ENCODE peak calls at places on chromosome 5, in eight cellular contexts. S, M, C, G, L, Q, D and A are unnamed samples.
A peak's percentile ranks its signal among the peaks of the same experiment; 100 is the strongest.

GRCh38 chr5:149450199-149450598 is 71.1 kb upstream of the IL17B start:
- DNase-seq in S (peak; percentile 70), L (no peak), D (no peak), G (no peak), C (no peak), M (no peak), Q (peak; percentile 43), A (no peak)

GRCh38 chr5:140608730-140609520 is 24.1 kb downstream of the CD14 start:
- DNase-seq in Q (no peak), S (no peak), D (no peak), L (no peak), M (peak; percentile 51), C (no peak), G (no peak), A (peak; percentile 55)

GRCh38 chr5:148973455-148973854 is 89.4 kb downstream of the SH3TC2 start:
- DNase-seq in L (no peak), M (no peak), C (no peak), G (no peak), S (peak; percentile 37), Q (no peak), D (no peak), A (no peak)

GRCh38 chr5:111863801-111864200 is 106.8 kb upstream of the NREP start:
- DNase-seq in C (no peak), G (no peak), Q (no peak), L (no peak), S (no peak), M (no peak), D (no peak), A (no peak)

GRCh38 chr5:80282054-80282453 is 26.2 kb upstream of the SERINC5 start:
- DNase-seq in G (no peak), D (no peak), M (no peak), S (no peak), L (no peak), C (no peak), Q (no peak), A (no peak)

GRCh38 chr5:115835481-115835880 is 5.9 kb downstream of the ATG12 start:
- DNase-seq in G (no peak), S (no peak), L (no peak), M (no peak), D (no peak), C (no peak), Q (no peak), A (no peak)

GRCh38 chr5:1032011-1032410 is 23.4 kb downstream of the NKD2 start:
- DNase-seq in S (no peak), L (no peak), M (no peak), Q (no peak), G (peak; percentile 10), D (no peak), C (no peak), A (no peak)

GRCh38 chr5:135333737-135334515 is 65.1 kb downstream of the MACROH2A1 start:
- DNase-seq in D (no peak), S (peak; percentile 23), Q (no peak), M (no peak), G (no peak), C (no peak), L (no peak), A (no peak)

GRCh38 chr5:33831041-33831440 is 60.7 kb downstream of the ADAMTS12 start:
- DNase-seq in Q (no peak), S (no peak), C (no peak), D (no peak), G (no peak), M (no peak), L (no peak), A (no peak)

GRCh38 chr5:15472116-15472515 is 27.9 kb upstream of the FBXL7 start:
- DNase-seq in C (no peak), Q (no peak), G (peak; percentile 52), L (no peak), D (no peak), M (no peak), S (no peak), A (no peak)

GRCh38 chr5:55231476-55232193 is 1.8 kb downstream of the CCNO start:
- DNase-seq in G (peak; percentile 24), Q (peak; percentile 47), M (no peak), S (peak; percentile 46), C (no peak), D (peak; percentile 59), L (no peak), A (peak; percentile 40)

GRCh38 chr5:93790401-93790800 is 49.0 kb upstream of the POU5F2 start:
- DNase-seq in L (no peak), M (peak; percentile 66), C (no peak), S (no peak), D (no peak), G (no peak), Q (no peak), A (no peak)

GRCh38 chr5:1054799-1055775 is 46.5 kb downstream of the NKD2 start:
- DNase-seq in S (no peak), C (no peak), D (no peak), M (no peak), G (no peak), Q (no peak), L (no peak), A (no peak)

GRCh38 chr5:45521067-45521466 is 175.1 kb downstream of the HCN1 start:
- DNase-seq in S (no peak), G (peak; percentile 72), C (no peak), Q (peak; percentile 61), L (no peak), M (no peak), D (peak; percentile 49), A (peak; percentile 27)

GRCh38 chr5:63127054-63127453 is 548.4 kb downstream of the LRRC70 start:
- DNase-seq in G (no peak), C (no peak), D (no peak), S (peak; percentile 39), M (peak; percentile 42), Q (no peak), L (no peak), A (no peak)

GRCh38 chr5:108212775-108213346 is 169.0 kb downstream of the FBXL17 start:
- DNase-seq in Q (no peak), G (peak; percentile 41), C (no peak), L (no peak), D (peak; percentile 21), M (no peak), S (peak; percentile 3), A (peak; percentile 22)

GRCh38 chr5:50962934-50963646 is 296.7 kb downstream of the PARP8 start:
- DNase-seq in D (peak; percentile 83), Q (peak; percentile 57), L (no peak), C (peak; percentile 32), S (peak; percentile 57), G (peak; percentile 84), M (peak; percentile 36), A (peak; percentile 86)

GRCh38 chr5:154478752-154479159 is 729 bp upstream of the HAND1 start:
- DNase-seq in Q (no peak), G (peak; percentile 52), M (no peak), D (no peak), C (no peak), L (no peak), S (no peak), A (no peak)

GRCh38 chr5:150137168-150137957 is 18.3 kb downstream of the PDGFRB start:
- DNase-seq in C (no peak), M (no peak), D (no peak), Q (no peak), G (peak; percentile 54), S (peak; percentile 64), L (no peak), A (no peak)

GRCh38 chr5:53362521-53362941 is 117.9 kb upstream of the FST start:
- DNase-seq in Q (no peak), D (no peak), C (no peak), G (no peak), M (peak; percentile 99), L (peak; percentile 30), S (peak; percentile 100), A (peak; percentile 60)

GRCh38 chr5:107149243-107149642 is 521.5 kb downstream of the EFNA5 start:
- DNase-seq in C (no peak), D (no peak), G (no peak), M (no peak), S (no peak), L (no peak), Q (no peak), A (no peak)

GRCh38 chr5:124513216-124513615 is 233.2 kb downstream of the ZNF608 start:
- DNase-seq in C (no peak), L (no peak), Q (no peak), D (no peak), M (peak; percentile 16), G (no peak), S (no peak), A (no peak)

GRCh38 chr5:81601912-81602311 is 149.0 kb downstream of the SSBP2 start:
- DNase-seq in S (peak; percentile 40), L (no peak), Q (no peak), M (peak; percentile 17), C (no peak), D (no peak), G (no peak), A (no peak)

GRCh38 chr5:15014809-15015208 is 143.2 kb upstream of the ANKH start:
- DNase-seq in S (peak; percentile 54), M (no peak), C (no peak), L (no peak), D (no peak), Q (no peak), G (no peak), A (no peak)

GRCh38 chr5:140253985-140254384 is 48.9 kb downstream of the PFDN1 start:
- DNase-seq in L (no peak), S (no peak), D (no peak), Q (no peak), C (no peak), M (peak; percentile 56), G (no peak), A (peak; percentile 58)

GRCh38 chr5:88674262-88675158 is 208.5 kb downstream of the MEF2C start:
- DNase-seq in L (no peak), G (peak; percentile 69), Q (no peak), C (no peak), M (no peak), S (no peak), D (peak; percentile 62), A (peak; percentile 73)

GRCh38 chr5:168651654-168652053 is 72.5 kb upstream of the PANK3 start:
- DNase-seq in Q (no peak), D (no peak), M (peak; percentile 82), G (no peak), L (no peak), C (no peak), S (peak; percentile 84), A (peak; percentile 53)

GRCh38 chr5:482506-482905 is 39.5 kb downstream of the EXOC3 start:
- DNase-seq in S (no peak), M (no peak), L (no peak), D (no peak), Q (no peak), C (no peak), G (no peak), A (no peak)

GRCh38 chr5:181207214-181207959 is 2.4 kb upstream of the TRIM7 start:
- DNase-seq in M (peak; percentile 91), L (no peak), C (peak; percentile 66), D (peak; percentile 78), Q (peak; percentile 87), G (peak; percentile 88), S (peak; percentile 95), A (peak; percentile 94)

GRCh38 chr5:142014911-142015584 is 2.2 kb upstream of the GNPDA1 start:
- DNase-seq in M (peak; percentile 83), D (peak; percentile 10), Q (peak; percentile 56), C (no peak), L (no peak), G (no peak), S (peak; percentile 57), A (peak; percentile 70)

GRCh38 chr5:32100903-32101302 is 73.2 kb downstream of the GOLPH3 start:
- DNase-seq in C (no peak), L (no peak), G (no peak), S (no peak), Q (no peak), M (no peak), D (no peak), A (no peak)

GRCh38 chr5:134141346-134142050 is 27.0 kb downstream of the TCF7 start:
- DNase-seq in Q (peak; percentile 6), C (peak; percentile 20), S (peak; percentile 21), G (no peak), M (peak; percentile 19), L (no peak), D (no peak), A (no peak)

GRCh38 chr5:74423383-74423782 is 217.1 kb downstream of the ENC1 start:
- DNase-seq in D (no peak), S (no peak), Q (no peak), M (no peak), G (no peak), L (no peak), C (no peak), A (no peak)

GRCh38 chr5:68282001-68282400 is 66.4 kb downstream of the PIK3R1 start:
- DNase-seq in D (no peak), M (no peak), L (no peak), G (no peak), Q (no peak), S (no peak), C (no peak), A (no peak)